ENCODE peak calls at places on chromosome 21, in ten cellular contexts. A, Z, R, Y, H, Q, O, B, I and F are unnamed samples.

GRCh38 chr21:14533555-14534400 is 12.3 kb downstream of the SAMSN1 start:
- DNase-seq in A (no peak), Z (no peak), R (no peak), Y (peak; percentile 76), H (no peak), Q (peak; percentile 43), O (peak; percentile 68), B (no peak), I (no peak), F (no peak)

GRCh38 chr21:30306821-30307330 is 13.2 kb downstream of the KRTAP26-1 start:
- DNase-seq in A (no peak), Z (no peak), R (peak; percentile 35), Y (no peak), H (no peak), Q (no peak), O (no peak), B (no peak), I (no peak), F (no peak)

GRCh38 chr21:31514598-31514997 is 144.9 kb upstream of the SOD1 start:
- DNase-seq in A (no peak), Z (no peak), R (peak; percentile 44), Y (no peak), H (no peak), Q (peak; percentile 15), O (no peak), B (no peak), I (peak; percentile 73), F (peak; percentile 86)

GRCh38 chr21:17819114-17819877 is at the start of gene C21orf91:
- DNase-seq in A (peak; percentile 47), Z (peak; percentile 97), R (peak; percentile 86), Y (peak; percentile 87), H (peak; percentile 86), Q (peak; percentile 76), O (peak; percentile 93), B (peak; percentile 91), I (peak; percentile 92), F (peak; percentile 91)

GRCh38 chr21:28104346-28104745 is 888.3 kb downstream of the LTN1 start:
- DNase-seq in A (no peak), Z (no peak), R (no peak), Y (no peak), H (no peak), Q (no peak), O (no peak), B (no peak), I (no peak), F (no peak)

GRCh38 chr21:46153259-46154154 is 1.9 kb downstream of the FTCD start:
- DNase-seq in A (peak; percentile 1), Z (peak; percentile 92), R (peak; percentile 57), Y (peak; percentile 67), H (peak; percentile 35), Q (no peak), O (peak; percentile 51), B (peak; percentile 65), I (peak; percentile 80), F (peak; percentile 43)

GRCh38 chr21:20646431-20646830 is 351.8 kb upstream of the NCAM2 start:
- DNase-seq in A (no peak), Z (no peak), R (no peak), Y (no peak), H (no peak), Q (no peak), O (no peak), B (no peak), I (no peak), F (no peak)

GRCh38 chr21:15718709-15719108 is 11.1 kb upstream of the USP25 start:
- DNase-seq in A (no peak), Z (no peak), R (no peak), Y (no peak), H (no peak), Q (no peak), O (no peak), B (no peak), I (no peak), F (no peak)

DNA sequence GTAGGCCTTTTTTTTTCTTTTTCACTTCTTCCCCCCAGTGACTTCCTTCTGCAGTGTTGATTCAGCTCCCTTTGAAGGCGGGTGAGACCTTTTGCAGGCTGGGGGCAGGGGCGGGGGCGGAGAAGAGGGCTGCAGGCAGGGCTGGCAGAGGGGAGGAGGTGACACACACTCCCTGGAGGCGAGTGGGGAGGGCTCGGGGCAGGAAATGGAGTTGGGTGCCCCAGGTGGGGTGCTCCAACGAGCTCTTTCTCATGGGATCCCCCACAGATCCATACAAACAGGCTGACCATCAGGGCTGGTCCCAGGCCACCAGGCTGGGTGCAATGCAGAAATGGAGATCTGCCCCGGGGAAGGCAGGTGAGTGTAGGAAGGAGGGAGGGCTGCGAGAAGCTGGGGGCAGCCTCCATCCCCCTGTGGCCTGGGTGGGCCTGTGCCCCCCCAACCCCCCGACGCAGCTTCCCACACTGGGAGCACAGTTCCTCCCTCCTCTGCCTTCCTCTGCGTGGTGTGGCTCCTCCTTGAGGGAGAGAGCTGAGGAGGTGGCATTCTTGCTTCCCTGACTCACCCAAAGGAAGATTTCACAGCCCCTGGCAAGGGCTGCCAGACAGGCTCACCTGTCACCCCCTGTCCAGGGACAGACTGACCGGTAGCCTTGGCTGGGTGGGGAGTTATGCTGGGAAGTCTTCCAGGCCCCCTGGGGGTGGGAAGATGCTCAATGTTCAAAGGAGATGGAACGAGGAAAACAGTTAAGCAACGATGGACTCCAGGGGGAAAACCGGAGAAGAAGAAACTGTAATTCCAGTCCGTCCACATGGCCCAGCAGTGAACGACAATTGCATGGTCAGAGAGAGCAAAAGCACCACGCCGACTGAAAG is 7.1 kb upstream of the ITGB2 start:
- DNase-seq in A (no peak), Z (no peak), R (no peak), Y (peak; percentile 91), H (peak; percentile 94), Q (peak; percentile 13), O (peak; percentile 94), B (peak; percentile 97), I (no peak), F (no peak)
- H3K27ac ChIP-seq in A (no peak overlapping the region), Z (peak overlapping the region; percentile 69), R (no peak overlapping the region), Y (peak overlapping the region; percentile 95), H (peak overlapping the region; percentile 79), Q (no peak overlapping the region), O (peak overlapping the region; percentile 70), B (peak overlapping the region; percentile 99), I (no peak overlapping the region), F (no peak overlapping the region)

GRCh38 chr21:25370311-25370744 is 237.0 kb downstream of the MRPL39 start:
- DNase-seq in A (no peak), Z (no peak), R (peak; percentile 56), Y (peak; percentile 99), H (no peak), Q (peak; percentile 98), O (no peak), B (peak; percentile 95), I (no peak), F (no peak)
- H3K27ac ChIP-seq in A (no peak overlapping the region), Z (no peak overlapping the region), R (peak overlapping the region; percentile 69), Y (peak overlapping the region; percentile 89), H (no peak overlapping the region), Q (peak overlapping the region; percentile 60), O (no peak overlapping the region), B (peak overlapping the region; percentile 94), I (no peak overlapping the region), F (no peak overlapping the region)

GRCh38 chr21:29232601-29233541 is 65.9 kb upstream of the BACH1 start:
- DNase-seq in A (no peak), Z (no peak), R (no peak), Y (peak; percentile 85), H (no peak), Q (peak; percentile 63), O (no peak), B (no peak), I (no peak), F (no peak)

GRCh38 chr21:29224006-29224405 is 74.7 kb upstream of the BACH1 start:
- DNase-seq in A (no peak), Z (no peak), R (no peak), Y (no peak), H (no peak), Q (no peak), O (no peak), B (no peak), I (no peak), F (no peak)

GRCh38 chr21:29230541-29231275 is 68.0 kb upstream of the BACH1 start:
- DNase-seq in A (no peak), Z (no peak), R (no peak), Y (peak; percentile 68), H (no peak), Q (no peak), O (no peak), B (no peak), I (no peak), F (no peak)

GRCh38 chr21:29231781-29232548 is 66.8 kb upstream of the BACH1 start:
- DNase-seq in A (no peak), Z (no peak), R (no peak), Y (no peak), H (no peak), Q (no peak), O (no peak), B (no peak), I (no peak), F (no peak)

DNA sequence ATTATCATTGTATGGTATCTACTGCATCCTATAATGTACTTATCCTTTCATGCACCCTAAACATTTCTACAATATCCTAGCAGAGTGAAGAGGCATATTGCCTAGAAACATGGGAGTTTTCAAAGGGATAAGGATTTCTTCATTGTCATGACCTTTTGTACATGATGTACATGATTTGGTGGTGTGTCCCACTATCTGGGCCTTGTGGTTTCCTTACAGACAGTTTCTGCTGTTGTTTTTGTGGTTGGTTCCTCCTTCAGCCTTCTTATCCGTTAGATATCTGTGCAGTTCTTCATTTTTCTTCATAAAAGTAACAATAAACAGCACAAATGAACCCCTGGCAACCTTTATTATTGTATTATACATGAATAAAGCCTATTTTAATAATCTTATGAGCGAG is 70.4 kb upstream of the BACH1 start:
- DNase-seq in A (no peak), Z (no peak), R (no peak), Y (no peak), H (no peak), Q (peak; percentile 65), O (no peak), B (no peak), I (no peak), F (no peak)
- H3K27ac ChIP-seq in A (no peak overlapping the region), Z (no peak overlapping the region), R (no peak overlapping the region), Y (no peak overlapping the region), H (no peak overlapping the region), Q (peak overlapping the region; percentile 25), O (no peak overlapping the region), B (no peak overlapping the region), I (no peak overlapping the region), F (no peak overlapping the region)

GRCh38 chr21:36029309-36029708 is 31.0 kb downstream of the SETD4 start:
- DNase-seq in A (no peak), Z (no peak), R (no peak), Y (no peak), H (no peak), Q (no peak), O (no peak), B (no peak), I (no peak), F (no peak)

GRCh38 chr21:36027352-36027751 is 33.0 kb downstream of the SETD4 start:
- DNase-seq in A (no peak), Z (no peak), R (no peak), Y (peak; percentile 61), H (no peak), Q (no peak), O (no peak), B (no peak), I (no peak), F (no peak)

GRCh38 chr21:36024782-36025181 is 35.5 kb downstream of the SETD4 start:
- DNase-seq in A (no peak), Z (peak; percentile 24), R (no peak), Y (no peak), H (no peak), Q (no peak), O (no peak), B (no peak), I (no peak), F (no peak)

GRCh38 chr21:36030581-36031189 is 29.6 kb downstream of the SETD4 start:
- DNase-seq in A (no peak), Z (no peak), R (no peak), Y (peak; percentile 47), H (no peak), Q (no peak), O (no peak), B (no peak), I (no peak), F (no peak)

DNA sequence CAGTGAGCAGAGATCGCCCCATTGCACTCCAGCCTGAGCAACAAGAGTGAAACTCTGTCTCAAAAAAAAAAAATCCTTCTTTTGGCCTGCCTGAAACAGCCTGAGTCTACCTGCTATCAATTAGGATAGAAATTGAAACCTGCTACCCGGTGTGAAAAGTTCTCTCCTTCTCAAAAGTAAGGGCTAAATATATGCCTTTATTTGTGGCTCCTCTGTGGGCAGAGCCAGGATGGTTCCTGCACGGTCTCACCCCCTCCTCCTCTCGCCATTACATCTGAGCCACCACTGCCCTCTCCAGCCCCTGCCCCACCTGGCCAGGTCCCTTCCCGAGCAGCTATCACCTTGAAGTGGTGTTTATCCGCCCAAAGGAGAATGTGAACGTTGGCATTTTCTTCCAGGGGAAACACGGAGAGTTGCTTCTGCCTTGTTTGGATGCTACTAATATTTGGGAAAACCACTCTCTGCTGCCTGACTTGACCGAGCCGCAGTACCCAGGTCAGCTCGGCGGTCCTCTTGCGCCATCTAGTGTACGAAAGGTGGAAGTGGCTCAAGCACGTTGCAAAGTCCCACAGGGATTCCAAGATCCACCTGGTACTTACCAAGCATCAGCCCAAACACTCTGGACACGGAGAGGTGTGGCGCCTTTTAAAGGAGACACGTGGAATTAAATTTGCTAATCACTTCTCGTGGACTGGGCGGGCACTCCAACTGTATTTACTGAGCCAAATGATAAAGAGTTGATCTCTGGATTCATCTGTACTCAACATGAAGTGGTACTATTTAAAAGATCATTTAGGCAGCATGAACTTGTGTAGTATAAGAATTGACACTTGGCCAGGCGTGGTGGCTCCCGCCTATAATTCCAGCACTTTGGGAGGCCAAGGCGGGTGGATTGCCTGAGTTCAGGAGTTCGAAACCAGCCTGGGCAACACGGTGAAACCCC is 31.9 kb downstream of the SETD4 start:
- DNase-seq in A (peak; percentile 11), Z (no peak), R (peak; percentile 77), Y (peak; percentile 80), H (peak; percentile 53), Q (peak; percentile 66), O (peak; percentile 74), B (peak; percentile 67), I (peak; percentile 79), F (peak; percentile 72)
- H3K27ac ChIP-seq in A (no peak overlapping the region), Z (no peak overlapping the region), R (no peak overlapping the region), Y (no peak overlapping the region), H (no peak overlapping the region), Q (no peak overlapping the region), O (no peak overlapping the region), B (no peak overlapping the region), I (no peak overlapping the region), F (no peak overlapping the region)